ENCODE peak calls at places on chromosomes 6 and 20, in nine cellular contexts. L is left lung, F is tibial nerve, V is right cardiac atrium, Q is sigmoid colon, I is mucosa of descending colon, Y is adrenal gland, C is NT2/D1, D is colonic mucosa. M is an unnamed sample.
A peak's percentile ranks its signal among the peaks of the same experiment; 100 is the strongest.

GRCh38 chr6:69974193-69974592 is 107.8 kb downstream of the COL19A1 start:
- DNase-seq in L (no peak), F (no peak), V (no peak), Q (no peak), I (no peak), Y (no peak), C (no peak), D (no peak), M (no peak)

GRCh38 chr6:3022765-3023662 is 23.3 kb downstream of the NQO2 start:
- DNase-seq in L (no peak), F (no peak), V (peak; percentile 43), Q (no peak), I (no peak), Y (no peak), C (no peak), D (peak; percentile 46), M (no peak)

GRCh38 chr20:32356935-32357868 is 929 bp upstream of the ASXL1 start:
- DNase-seq in L (peak; percentile 39), F (no peak), V (no peak), Q (no peak), I (peak; percentile 50), Y (peak; percentile 60), C (no peak), D (peak; percentile 56), M (peak; percentile 32)

GRCh38 chr20:62529916-62530642 is 54.3 kb upstream of the GATA5 start:
- DNase-seq in L (no peak), F (no peak), V (no peak), Q (no peak), I (no peak), Y (no peak), C (no peak), D (no peak), M (no peak)

GRCh38 chr6:3259491-3259958 is 778 bp downstream of the PSMG4 start:
- DNase-seq in L (no peak), F (no peak), V (peak; percentile 49), Q (no peak), I (peak; percentile 63), Y (no peak), C (no peak), D (peak; percentile 66), M (peak; percentile 73)

GRCh38 chr20:7348253-7348652 is 580.8 kb downstream of the BMP2 start:
- DNase-seq in L (no peak), F (no peak), V (no peak), Q (no peak), I (no peak), Y (no peak), C (no peak), D (no peak), M (no peak)

GRCh38 chr6:136405410-136406029 is 115.9 kb upstream of the BCLAF1 start:
- DNase-seq in L (no peak), F (no peak), V (no peak), Q (no peak), I (peak; percentile 38), Y (no peak), C (no peak), D (peak; percentile 49), M (no peak)

GRCh38 chr20:13117200-13117599 is 103.9 kb upstream of the ISM1 start:
- DNase-seq in L (no peak), F (no peak), V (no peak), Q (no peak), I (no peak), Y (no peak), C (no peak), D (no peak), M (no peak)

GRCh38 chr6:129317931-129318820 is 391.8 kb downstream of the ARHGAP18 start:
- DNase-seq in L (no peak), F (no peak), V (no peak), Q (no peak), I (no peak), Y (no peak), C (peak; percentile 73), D (peak; percentile 25), M (no peak)

GRCh38 chr6:53898026-53898795 is 103.4 kb downstream of the LRRC1 start:
- DNase-seq in L (no peak), F (no peak), V (no peak), Q (no peak), I (no peak), Y (no peak), C (no peak), D (no peak), M (no peak)

GRCh38 chr20:8156603-8157079 is 24.6 kb downstream of the PLCB1 start:
- DNase-seq in L (no peak), F (no peak), V (no peak), Q (no peak), I (no peak), Y (peak; percentile 31), C (no peak), D (no peak), M (no peak)

GRCh38 chr6:138614151-138614550 is 114.9 kb upstream of the NHSL1 start:
- DNase-seq in L (no peak), F (no peak), V (no peak), Q (no peak), I (no peak), Y (no peak), C (no peak), D (no peak), M (no peak)

GRCh38 chr20:8303651-8304050 is 171.6 kb downstream of the PLCB1 start:
- DNase-seq in L (no peak), F (no peak), V (no peak), Q (no peak), I (no peak), Y (no peak), C (no peak), D (no peak), M (no peak)

GRCh38 chr6:163191704-163192537 is 222.6 kb upstream of the QKI start:
- DNase-seq in L (no peak), F (no peak), V (no peak), Q (no peak), I (no peak), Y (no peak), C (no peak), D (no peak), M (no peak)

GRCh38 chr20:5001174-5002076 is at the start of gene SLC23A2:
- DNase-seq in L (peak; percentile 42), F (no peak), V (peak; percentile 49), Q (peak; percentile 65), I (peak; percentile 65), Y (peak; percentile 55), C (peak; percentile 13), D (peak; percentile 34), M (peak; percentile 45)

GRCh38 chr6:169839029-169839481 is 87.6 kb downstream of the ERMARD start:
- DNase-seq in L (no peak), F (no peak), V (no peak), Q (peak; percentile 59), I (no peak), Y (peak; percentile 12), C (no peak), D (peak; percentile 8), M (no peak)

GRCh38 chr20:33317424-33318095 is 34.5 kb downstream of the BPIFB1 start:
- DNase-seq in L (no peak), F (no peak), V (no peak), Q (no peak), I (no peak), Y (no peak), C (no peak), D (no peak), M (no peak)

GRCh38 chr6:129749749-129750120 is 39.8 kb upstream of the ARHGAP18 start:
- DNase-seq in L (no peak), F (no peak), V (no peak), Q (no peak), I (no peak), Y (no peak), C (no peak), D (no peak), M (no peak)

GRCh38 chr20:36847710-36848040 is 28.3 kb upstream of the TLDC2 start:
- DNase-seq in L (no peak), F (no peak), V (no peak), Q (no peak), I (no peak), Y (no peak), C (no peak), D (no peak), M (no peak)
- H3K4me1 ChIP-seq in L (peaks cover 18% of the 10 kb centered on the region), F (peaks cover 68% of the 10 kb centered on the region), V (peaks cover 14% of the 10 kb centered on the region), Q (peaks cover 87% of the 10 kb centered on the region), I (peaks cover 7% of the 10 kb centered on the region), Y (peaks cover 88% of the 10 kb centered on the region), C (peaks cover 15% of the 10 kb centered on the region), D (peaks cover 4% of the 10 kb centered on the region), M (no peaks in the 10 kb centered on the region)

DNA sequence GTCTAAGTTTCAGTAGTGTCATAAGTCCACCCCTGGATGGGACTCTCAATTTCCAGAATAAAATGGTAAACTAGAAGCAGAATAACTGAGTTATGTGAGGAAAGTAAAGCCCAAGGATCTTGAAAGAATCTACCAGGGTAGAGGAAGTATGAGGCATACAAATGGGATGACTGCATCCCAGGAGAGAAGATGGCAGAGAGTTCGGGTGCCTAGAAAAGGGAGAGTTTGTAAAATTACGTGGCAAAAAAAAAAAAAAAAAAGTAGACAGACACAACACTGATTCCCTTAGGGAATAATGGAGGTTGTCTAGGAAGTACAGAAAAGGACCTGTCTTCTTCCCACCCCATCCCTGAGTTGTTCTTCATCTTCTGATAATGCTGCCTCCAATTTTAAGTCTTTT is 3.4 kb downstream of the GABBR1 start:
- DNase-seq in L (no peak), F (no peak), V (no peak), Q (no peak), I (no peak), Y (no peak), C (no peak), D (no peak), M (no peak)
- H3K4me1 ChIP-seq in L (peaks cover 6% of the 10 kb centered on the region), F (peaks cover 12% of the 10 kb centered on the region), V (peaks cover 8% of the 10 kb centered on the region), Q (peaks cover 43% of the 10 kb centered on the region), I (peaks cover 18% of the 10 kb centered on the region), Y (peaks cover 25% of the 10 kb centered on the region), C (peaks cover 3% of the 10 kb centered on the region), D (peaks cover 6% of the 10 kb centered on the region), M (peaks cover 3% of the 10 kb centered on the region)

GRCh38 chr6:133245033-133245903 is 4.1 kb downstream of the EYA4 start:
- DNase-seq in L (no peak), F (no peak), V (no peak), Q (no peak), I (no peak), Y (no peak), C (no peak), D (no peak), M (no peak)
- H3K4me1 ChIP-seq in L (peaks cover 5% of the 10 kb centered on the region), F (no peaks in the 10 kb centered on the region), V (no peaks in the 10 kb centered on the region), Q (peaks cover 25% of the 10 kb centered on the region), I (peaks cover 6% of the 10 kb centered on the region), Y (peaks cover 7% of the 10 kb centered on the region), C (no peaks in the 10 kb centered on the region), D (no peaks in the 10 kb centered on the region), M (no peaks in the 10 kb centered on the region)

GRCh38 chr6:71262914-71263313 is 25.7 kb upstream of the OGFRL1 start:
- DNase-seq in L (no peak), F (no peak), V (no peak), Q (no peak), I (no peak), Y (no peak), C (no peak), D (no peak), M (no peak)

DNA sequence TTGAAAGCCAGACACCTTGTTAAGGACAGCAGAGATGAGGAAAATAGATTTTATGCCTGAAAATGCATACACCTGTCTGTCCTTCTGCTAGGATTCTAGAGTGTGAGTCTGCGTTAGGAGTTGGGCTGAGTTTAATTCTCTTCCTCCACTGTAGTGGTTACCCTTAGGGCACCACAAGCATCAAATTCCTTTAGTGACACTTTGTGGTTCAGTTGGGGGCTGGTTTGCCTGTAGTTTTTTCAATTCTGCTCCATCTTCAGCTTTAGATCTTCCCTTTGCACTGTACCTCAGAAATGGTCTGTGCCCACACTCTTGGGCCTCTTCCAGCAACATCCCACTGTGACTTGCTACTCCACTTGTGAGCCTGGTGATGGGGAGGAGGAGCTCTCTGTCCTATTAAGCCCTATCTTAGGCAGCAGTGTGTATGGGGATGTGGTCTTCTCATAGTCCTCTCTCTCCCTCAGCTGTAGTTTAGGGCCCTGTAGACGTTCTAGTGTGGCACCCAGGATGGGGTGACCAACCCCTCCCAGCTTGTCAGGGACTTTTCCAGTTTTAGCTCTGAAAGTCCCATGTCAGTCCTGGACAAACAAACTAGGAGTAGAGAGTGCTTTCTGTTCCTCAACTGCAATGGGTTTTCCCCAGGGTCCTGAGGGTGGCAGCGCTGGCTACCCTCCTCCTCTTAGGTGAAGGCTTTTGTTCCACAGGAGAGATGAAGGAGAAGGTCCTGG is 19.7 kb upstream of the OGFRL1 start:
- DNase-seq in L (no peak), F (no peak), V (no peak), Q (no peak), I (no peak), Y (no peak), C (no peak), D (no peak), M (no peak)
- H3K4me1 ChIP-seq in L (no peaks in the 10 kb centered on the region), F (no peaks in the 10 kb centered on the region), V (no peaks in the 10 kb centered on the region), Q (no peaks in the 10 kb centered on the region), I (no peaks in the 10 kb centered on the region), Y (no peaks in the 10 kb centered on the region), C (no peaks in the 10 kb centered on the region), D (no peaks in the 10 kb centered on the region), M (no peaks in the 10 kb centered on the region)

M was measured in pancreas.